ENCODE peak calls at places on chromosomes 11 and 22, in nine cellular contexts. N, X, R, C, G, I, A, S and E are unnamed samples.

GRCh38 chr22:45587638-45588481 is 83.8 kb upstream of the ATXN10 start:
- DNase-seq in N (no peak), S (no peak), C (no peak), G (no peak), X (no peak), R (no peak), A (no peak), I (no peak), E (no peak)

GRCh38 chr11:130762342-130763037 is 153.8 kb downstream of the SNX19 start:
- DNase-seq in G (no peak), A (no peak), X (no peak), N (no peak), C (no peak), R (no peak), I (no peak), S (no peak), E (no peak)

GRCh38 chr11:46305295-46305694 is 27.8 kb downstream of the CREB3L1 start:
- DNase-seq in R (no peak), C (no peak), S (no peak), G (no peak), N (no peak), A (no peak), I (no peak), X (no peak), E (no peak)

GRCh38 chr11:35183526-35183925 is 44.6 kb downstream of the CD44 start:
- DNase-seq in G (no peak), A (no peak), I (no peak), R (no peak), X (no peak), N (no peak), C (no peak), S (no peak), E (no peak)

GRCh38 chr11:94305146-94305545 is 766 bp downstream of the IZUMO1R start:
- DNase-seq in S (no peak), R (no peak), N (no peak), G (no peak), C (no peak), X (no peak), A (no peak), I (peak; percentile 16), E (no peak)

GRCh38 chr11:71452354-71453020 is 516 bp upstream of the NADSYN1 start:
- DNase-seq in C (peak; percentile 84), S (no peak), X (no peak), N (no peak), R (no peak), A (peak; percentile 33), I (peak; percentile 57), G (no peak), E (peak; percentile 31)

GRCh38 chr11:105177658-105178057 is 38.1 kb upstream of the CARD18 start:
- DNase-seq in S (no peak), I (no peak), G (no peak), C (no peak), N (no peak), A (no peak), R (no peak), X (no peak), E (no peak)

GRCh38 chr11:61037694-61038093 is 64.6 kb upstream of the CD5 start:
- DNase-seq in S (no peak), X (no peak), G (no peak), I (no peak), R (no peak), C (no peak), N (no peak), A (no peak), E (no peak)

GRCh38 chr11:12674571-12674935 is 332 bp downstream of the TEAD1 start:
- DNase-seq in X (no peak), N (peak; percentile 48), R (no peak), S (no peak), C (no peak), I (no peak), G (no peak), A (no peak), E (no peak)

GRCh38 chr11:102469196-102469821 is 16.7 kb upstream of the TMEM123 start:
- DNase-seq in X (no peak), G (no peak), S (no peak), I (peak; percentile 40), C (no peak), R (no peak), A (no peak), N (no peak), E (no peak)

GRCh38 chr11:120125509-120125908 is 12.4 kb downstream of the TRIM29 start:
- DNase-seq in R (no peak), S (no peak), G (peak; percentile 31), A (no peak), X (no peak), C (no peak), I (no peak), N (no peak), E (no peak)
- H3K27ac ChIP-seq in R (no peak overlapping the region), S (no peak overlapping the region), G (no peak overlapping the region), A (no peak overlapping the region), X (no peak overlapping the region), C (no peak overlapping the region), I (no peak overlapping the region), N (no peak overlapping the region), E (no peak overlapping the region)

DNA sequence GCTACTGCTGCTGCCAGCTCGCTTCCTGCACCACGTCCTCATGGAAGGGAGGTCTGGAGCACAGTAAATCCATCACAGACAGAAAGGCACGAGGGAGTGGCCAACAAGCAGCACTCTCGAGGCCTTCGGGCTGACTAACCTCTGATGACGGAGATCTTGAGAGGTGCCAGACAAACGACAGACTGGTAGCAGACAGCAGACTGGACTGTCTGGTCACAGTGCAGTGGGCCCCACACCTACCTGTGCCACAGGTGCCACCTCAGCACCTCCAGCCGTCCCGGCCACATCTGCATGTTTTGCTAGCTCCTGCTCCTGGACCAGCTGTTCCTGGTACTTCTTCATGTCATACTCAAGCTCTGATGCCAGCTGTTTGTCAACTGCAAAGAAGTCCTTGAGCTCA is 64.1 kb downstream of the NCAPD3 start:
- DNase-seq in C (no peak), A (no peak), S (no peak), X (no peak), I (no peak), N (no peak), R (no peak), G (no peak), E (no peak)
- H3K36me3 ChIP-seq in C (peaks cover 86% of the 10 kb centered on the region), A (peaks cover 81% of the 10 kb centered on the region), S (peaks cover 14% of the 10 kb centered on the region), X (peaks cover 13% of the 10 kb centered on the region), I (no peaks in the 10 kb centered on the region), N (peaks cover 79% of the 10 kb centered on the region), R (peaks cover 45% of the 10 kb centered on the region), G (peaks cover 62% of the 10 kb centered on the region), E (peaks cover 52% of the 10 kb centered on the region)

GRCh38 chr11:68431984-68432600 is 28.5 kb upstream of the PPP6R3 start:
- DNase-seq in N (no peak), C (no peak), G (no peak), S (no peak), A (no peak), R (no peak), X (no peak), I (no peak), E (no peak)

GRCh38 chr11:68432874-68433273 is 27.7 kb upstream of the PPP6R3 start:
- DNase-seq in G (no peak), R (no peak), S (no peak), C (no peak), A (no peak), N (no peak), X (no peak), I (no peak), E (no peak)

GRCh38 chr11:68430801-68431200 is 29.8 kb upstream of the PPP6R3 start:
- DNase-seq in G (no peak), C (no peak), N (no peak), A (no peak), S (no peak), I (no peak), R (no peak), X (no peak), E (no peak)

GRCh38 chr11:68430384-68430783 is 30.2 kb upstream of the PPP6R3 start:
- DNase-seq in S (no peak), G (no peak), C (no peak), A (no peak), N (no peak), X (no peak), I (no peak), R (no peak), E (no peak)

DNA sequence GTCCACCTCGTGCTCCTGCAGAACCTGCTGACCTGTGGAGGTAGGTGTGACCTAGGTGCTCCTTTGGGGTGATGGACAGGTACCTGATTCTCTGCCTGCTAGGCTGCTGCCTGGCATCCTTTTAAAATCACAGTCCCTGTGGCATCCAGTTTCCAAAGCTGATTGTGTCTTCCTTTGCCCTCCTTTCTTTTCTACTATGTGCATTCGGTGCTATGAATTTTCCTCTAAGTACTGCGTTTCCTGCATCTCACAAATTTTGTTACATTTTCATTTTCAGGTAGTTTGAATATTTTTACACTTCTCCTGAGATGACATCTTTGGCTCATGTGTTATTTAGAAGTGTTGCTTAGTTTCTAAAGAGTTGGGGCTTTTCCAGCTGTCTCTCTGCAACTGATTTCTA is 30.9 kb upstream of the PPP6R3 start:
- DNase-seq in S (no peak), G (no peak), A (no peak), X (no peak), C (no peak), R (no peak), N (no peak), I (no peak), E (no peak)
- H3K4me3 ChIP-seq in S (no peak overlapping the region), G (no peak overlapping the region), A (no peak overlapping the region), X (no peak overlapping the region), C (no peak overlapping the region), R (no peak overlapping the region), N (no peak overlapping the region), I (no peak overlapping the region), E (no peak overlapping the region)

GRCh38 chr11:76162336-76163288 is 43.7 kb downstream of the WNT11 start:
- DNase-seq in R (no peak), N (no peak), I (no peak), G (no peak), S (no peak), C (no peak), A (no peak), X (no peak), E (no peak)
- H3K27ac ChIP-seq in R (no peak overlapping the region), N (no peak overlapping the region), I (peak overlapping the region; percentile 28), G (no peak overlapping the region), S (no peak overlapping the region), C (no peak overlapping the region), A (no peak overlapping the region), X (no peak overlapping the region), E (no peak overlapping the region)

DNA sequence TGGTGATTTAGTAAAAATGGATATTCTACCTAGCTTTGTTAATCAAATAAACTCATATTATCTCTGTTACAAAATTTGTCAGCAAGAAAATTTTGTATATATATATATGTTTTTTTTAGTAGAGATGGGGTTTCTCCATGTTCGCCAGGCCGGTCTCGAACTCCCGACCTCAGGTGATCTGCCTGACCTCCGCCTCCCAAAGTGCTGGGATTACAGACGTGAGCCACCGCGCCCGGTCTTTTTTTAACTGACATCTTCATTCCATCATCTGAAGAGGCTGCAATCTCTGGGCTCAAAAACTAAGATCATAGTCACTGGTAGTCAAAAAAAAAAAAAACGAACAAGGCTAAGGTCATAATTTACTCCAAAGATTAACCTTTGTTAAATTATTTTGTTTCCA is 5.3 kb upstream of the KLHDC7B start:
- DNase-seq in N (no peak), R (no peak), G (no peak), I (no peak), A (no peak), X (no peak), C (no peak), S (no peak), E (no peak)
- H3K36me3 ChIP-seq in N (no peaks in the 10 kb centered on the region), R (no peaks in the 10 kb centered on the region), G (no peaks in the 10 kb centered on the region), I (no peaks in the 10 kb centered on the region), A (no peaks in the 10 kb centered on the region), X (no peaks in the 10 kb centered on the region), C (no peaks in the 10 kb centered on the region), S (no peaks in the 10 kb centered on the region), E (no peaks in the 10 kb centered on the region)

GRCh38 chr22:19169002-19169946 is 9.3 kb downstream of the SLC25A1 start:
- DNase-seq in I (peak; percentile 38), X (no peak), S (no peak), R (no peak), N (no peak), A (no peak), G (no peak), C (no peak), E (no peak)
- H3K4me3 ChIP-seq in I (no peak overlapping the region), X (peak overlapping the region; percentile 46), S (peak overlapping the region; percentile 64), R (no peak overlapping the region), N (peak overlapping the region; percentile 81), A (no peak overlapping the region), G (peak overlapping the region; percentile 30), C (peak overlapping the region; percentile 31), E (peak overlapping the region; percentile 25)